ENCODE peak calls at places on chromosomes 12 and 14, in seven cellular contexts. One of them, this sample, is unnamed.
A peak's percentile ranks its signal among the peaks of the same experiment; 100 is the strongest.

GRCh38 chr12:57416039-57416996 is 14.5 kb downstream of the R3HDM2 start:
- DNase-seq in HTR-8/SVneo: no peak
- DNase-seq in hepatocyte: no peak
- DNase-seq in aorta: no peak
- DNase-seq in A172: peak; percentile 18
- DNase-seq in activated B cell treated with CpG ODN at 0.5 μM for 24 hours: no peak
- DNase-seq in WTC11: no peak
- DNase-seq in this sample: no peak

GRCh38 chr14:29462271-29462670 is 465.4 kb downstream of the PRKD1 start:
- DNase-seq in activated B cell treated with CpG ODN at 0.5 μM for 24 hours: no peak
- DNase-seq in HTR-8/SVneo: no peak
- DNase-seq in hepatocyte: no peak
- DNase-seq in A172: no peak
- DNase-seq in WTC11: no peak
- DNase-seq in aorta: no peak
- DNase-seq in this sample: no peak

GRCh38 chr12:71439613-71440392 is at the start of gene LGR5:
- DNase-seq in aorta: peak; percentile 84
- DNase-seq in A172: no peak
- DNase-seq in activated B cell treated with CpG ODN at 0.5 μM for 24 hours: no peak
- DNase-seq in hepatocyte: peak; percentile 76
- DNase-seq in WTC11: peak; percentile 63
- DNase-seq in HTR-8/SVneo: peak; percentile 17
- DNase-seq in this sample: no peak

GRCh38 chr12:59444932-59445331 is 150.9 kb upstream of the SLC16A7 start:
- DNase-seq in activated B cell treated with CpG ODN at 0.5 μM for 24 hours: no peak
- DNase-seq in WTC11: peak; percentile 15
- DNase-seq in HTR-8/SVneo: no peak
- DNase-seq in A172: no peak
- DNase-seq in aorta: no peak
- DNase-seq in hepatocyte: no peak
- DNase-seq in this sample: no peak

GRCh38 chr14:76985540-76986260 is 42.8 kb downstream of the IRF2BPL start:
- DNase-seq in hepatocyte: no peak
- DNase-seq in HTR-8/SVneo: peak; percentile 58
- DNase-seq in A172: no peak
- DNase-seq in WTC11: no peak
- DNase-seq in aorta: no peak
- DNase-seq in activated B cell treated with CpG ODN at 0.5 μM for 24 hours: no peak
- DNase-seq in this sample: no peak

GRCh38 chr12:46364777-46365580 is 7.6 kb downstream of the SLC38A2 start:
- DNase-seq in aorta: no peak
- DNase-seq in WTC11: no peak
- DNase-seq in hepatocyte: peak; percentile 42
- DNase-seq in A172: peak; percentile 86
- DNase-seq in activated B cell treated with CpG ODN at 0.5 μM for 24 hours: no peak
- DNase-seq in HTR-8/SVneo: no peak
- DNase-seq in this sample: no peak

GRCh38 chr14:73250317-73250713 is 13.0 kb downstream of the PAPLN start:
- DNase-seq in A172: no peak
- DNase-seq in WTC11: no peak
- DNase-seq in aorta: peak; percentile 47
- DNase-seq in activated B cell treated with CpG ODN at 0.5 μM for 24 hours: no peak
- DNase-seq in hepatocyte: no peak
- DNase-seq in HTR-8/SVneo: no peak
- DNase-seq in this sample: no peak

GRCh38 chr12:57254506-57255280 is 3.7 kb upstream of the STAC3 start:
- DNase-seq in A172: no peak
- DNase-seq in hepatocyte: no peak
- DNase-seq in activated B cell treated with CpG ODN at 0.5 μM for 24 hours: no peak
- DNase-seq in WTC11: no peak
- DNase-seq in HTR-8/SVneo: no peak
- DNase-seq in aorta: no peak
- DNase-seq in this sample: no peak

GRCh38 chr12:40152783-40153383 is 47.0 kb upstream of the SLC2A13 start:
- DNase-seq in hepatocyte: peak; percentile 65
- DNase-seq in aorta: no peak
- DNase-seq in WTC11: peak; percentile 51
- DNase-seq in activated B cell treated with CpG ODN at 0.5 μM for 24 hours: peak; percentile 33
- DNase-seq in A172: peak; percentile 36
- DNase-seq in HTR-8/SVneo: no peak
- DNase-seq in this sample: no peak